ENCODE peak calls at places on chromosomes 12 and 14, in seven cellular contexts. One of them, this sample, is unnamed.

GRCh38 chr14:62614117-62614516 is 431.1 kb downstream of the KCNH5 start:
- DNase-seq in IMR-90: no peak
- DNase-seq in mammary epithelial cell: no peak
- DNase-seq in neuronal stem cell: no peak
- DNase-seq in PC-3: no peak
- DNase-seq in trophoblast cell: no peak
- DNase-seq in Karpas-422: no peak
- DNase-seq in this sample: no peak

GRCh38 chr12:89163918-89164317 is 188.4 kb downstream of the DUSP6 start:
- DNase-seq in IMR-90: no peak
- DNase-seq in mammary epithelial cell: no peak
- DNase-seq in neuronal stem cell: no peak
- DNase-seq in PC-3: peak
- DNase-seq in trophoblast cell: peak
- DNase-seq in Karpas-422: no peak
- DNase-seq in this sample: no peak

GRCh38 chr14:94036328-94037167 is 10.4 kb downstream of the OTUB2 start:
- DNase-seq in IMR-90: peak
- DNase-seq in mammary epithelial cell: peak
- DNase-seq in neuronal stem cell: peak
- DNase-seq in PC-3: peak
- DNase-seq in trophoblast cell: peak
- DNase-seq in Karpas-422: peak
- DNase-seq in this sample: peak

GRCh38 chr12:59316938-59317337 is 278.9 kb upstream of the SLC16A7 start:
- DNase-seq in IMR-90: no peak
- DNase-seq in mammary epithelial cell: no peak
- DNase-seq in neuronal stem cell: no peak
- DNase-seq in PC-3: no peak
- DNase-seq in trophoblast cell: no peak
- DNase-seq in Karpas-422: no peak
- DNase-seq in this sample: no peak

GRCh38 chr12:79344855-79345840 is 345.6 kb downstream of the PAWR start:
- DNase-seq in IMR-90: peak
- DNase-seq in mammary epithelial cell: peak
- DNase-seq in neuronal stem cell: peak
- DNase-seq in PC-3: peak
- DNase-seq in trophoblast cell: peak
- DNase-seq in Karpas-422: peak
- DNase-seq in this sample: peak

GRCh38 chr12:46494424-46494823 is 121.9 kb upstream of the SLC38A2 start:
- DNase-seq in IMR-90: peak
- DNase-seq in mammary epithelial cell: no peak
- DNase-seq in neuronal stem cell: peak
- DNase-seq in PC-3: peak
- DNase-seq in trophoblast cell: no peak
- DNase-seq in Karpas-422: no peak
- DNase-seq in this sample: peak

GRCh38 chr14:20630340-20631022 is 11.0 kb downstream of the OR6S1 start:
- DNase-seq in IMR-90: peak
- DNase-seq in mammary epithelial cell: peak
- DNase-seq in neuronal stem cell: no peak
- DNase-seq in PC-3: peak
- DNase-seq in trophoblast cell: peak
- DNase-seq in Karpas-422: no peak
- DNase-seq in this sample: no peak

GRCh38 chr12:105773501-105773900 is 365.3 kb downstream of the NUAK1 start:
- DNase-seq in IMR-90: no peak
- DNase-seq in mammary epithelial cell: no peak
- DNase-seq in neuronal stem cell: no peak
- DNase-seq in PC-3: no peak
- DNase-seq in trophoblast cell: no peak
- DNase-seq in Karpas-422: no peak
- DNase-seq in this sample: no peak

GRCh38 chr14:50532502-50533313 is at the start of gene MAP4K5:
- DNase-seq in IMR-90: peak
- DNase-seq in mammary epithelial cell: peak
- DNase-seq in neuronal stem cell: peak
- DNase-seq in PC-3: peak
- DNase-seq in trophoblast cell: peak
- DNase-seq in Karpas-422: peak
- DNase-seq in this sample: peak

GRCh38 chr14:87966816-87967215 is 26.2 kb downstream of the GALC start:
- DNase-seq in IMR-90: peak
- DNase-seq in mammary epithelial cell: peak
- DNase-seq in neuronal stem cell: no peak
- DNase-seq in PC-3: peak
- DNase-seq in trophoblast cell: no peak
- DNase-seq in Karpas-422: no peak
- DNase-seq in this sample: no peak

GRCh38 chr12:57085999-57086950 is 2.6 kb upstream of the NAB2 start:
- DNase-seq in IMR-90: peak
- DNase-seq in mammary epithelial cell: peak
- DNase-seq in neuronal stem cell: peak
- DNase-seq in PC-3: peak
- DNase-seq in trophoblast cell: no peak
- DNase-seq in Karpas-422: peak
- DNase-seq in this sample: peak

GRCh38 chr12:100724071-100724470 is 70.5 kb upstream of the ANO4 start:
- DNase-seq in IMR-90: no peak
- DNase-seq in mammary epithelial cell: no peak
- DNase-seq in neuronal stem cell: peak
- DNase-seq in PC-3: no peak
- DNase-seq in trophoblast cell: no peak
- DNase-seq in Karpas-422: no peak
- DNase-seq in this sample: no peak

GRCh38 chr14:52922059-52922458 is 28.8 kb downstream of the FERMT2 start:
- DNase-seq in IMR-90: no peak
- DNase-seq in mammary epithelial cell: no peak
- DNase-seq in neuronal stem cell: no peak
- DNase-seq in PC-3: no peak
- DNase-seq in trophoblast cell: no peak
- DNase-seq in Karpas-422: no peak
- DNase-seq in this sample: no peak

GRCh38 chr12:52249041-52249461 is 16.0 kb downstream of the KRT7 start:
- DNase-seq in IMR-90: no peak
- DNase-seq in mammary epithelial cell: no peak
- DNase-seq in neuronal stem cell: no peak
- DNase-seq in PC-3: peak
- DNase-seq in trophoblast cell: no peak
- DNase-seq in Karpas-422: no peak
- DNase-seq in this sample: no peak

GRCh38 chr14:102817942-102818940 is 41.0 kb downstream of the TRAF3 start:
- DNase-seq in IMR-90: peak
- DNase-seq in mammary epithelial cell: peak
- DNase-seq in neuronal stem cell: no peak
- DNase-seq in PC-3: no peak
- DNase-seq in trophoblast cell: no peak
- DNase-seq in Karpas-422: no peak
- DNase-seq in this sample: peak

GRCh38 chr12:96908170-96908675 is 1.2 kb downstream of the NEDD1 start:
- DNase-seq in IMR-90: no peak
- DNase-seq in mammary epithelial cell: peak
- DNase-seq in neuronal stem cell: peak
- DNase-seq in PC-3: peak
- DNase-seq in trophoblast cell: no peak
- DNase-seq in Karpas-422: no peak
- DNase-seq in this sample: no peak

GRCh38 chr12:108234155-108234554 is 105.0 kb downstream of the CMKLR1 start:
- DNase-seq in IMR-90: no peak
- DNase-seq in mammary epithelial cell: no peak
- DNase-seq in neuronal stem cell: no peak
- DNase-seq in PC-3: no peak
- DNase-seq in trophoblast cell: no peak
- DNase-seq in Karpas-422: no peak
- DNase-seq in this sample: no peak

GRCh38 chr12:54993181-54993835 is 8.7 kb upstream of the TESPA1 start:
- DNase-seq in IMR-90: peak
- DNase-seq in mammary epithelial cell: peak
- DNase-seq in neuronal stem cell: peak
- DNase-seq in PC-3: peak
- DNase-seq in trophoblast cell: peak
- DNase-seq in Karpas-422: peak
- DNase-seq in this sample: peak

GRCh38 chr14:99537399-99537798 is 56.2 kb downstream of the CCNK start:
- DNase-seq in IMR-90: peak
- DNase-seq in mammary epithelial cell: peak
- DNase-seq in neuronal stem cell: no peak
- DNase-seq in PC-3: peak
- DNase-seq in trophoblast cell: no peak
- DNase-seq in Karpas-422: no peak
- DNase-seq in this sample: peak

GRCh38 chr14:101010293-101010692 is 106.8 kb upstream of the RTL1 start:
- DNase-seq in IMR-90: no peak
- DNase-seq in mammary epithelial cell: no peak
- DNase-seq in neuronal stem cell: no peak
- DNase-seq in PC-3: no peak
- DNase-seq in trophoblast cell: no peak
- DNase-seq in Karpas-422: no peak
- DNase-seq in this sample: no peak

GRCh38 chr12:51823875-51824565 is 24.5 kb downstream of the FIGNL2 start:
- DNase-seq in IMR-90: peak
- DNase-seq in mammary epithelial cell: peak
- DNase-seq in neuronal stem cell: no peak
- DNase-seq in PC-3: peak
- DNase-seq in trophoblast cell: peak
- DNase-seq in Karpas-422: peak
- DNase-seq in this sample: peak

GRCh38 chr14:58966991-58967390 is 221.5 kb upstream of the DAAM1 start:
- DNase-seq in IMR-90: no peak
- DNase-seq in mammary epithelial cell: no peak
- DNase-seq in neuronal stem cell: no peak
- DNase-seq in PC-3: no peak
- DNase-seq in trophoblast cell: no peak
- DNase-seq in Karpas-422: no peak
- DNase-seq in this sample: no peak

GRCh38 chr14:58965601-58966000 is 222.9 kb upstream of the DAAM1 start:
- DNase-seq in IMR-90: no peak
- DNase-seq in mammary epithelial cell: no peak
- DNase-seq in neuronal stem cell: no peak
- DNase-seq in PC-3: no peak
- DNase-seq in trophoblast cell: no peak
- DNase-seq in Karpas-422: no peak
- DNase-seq in this sample: no peak

GRCh38 chr14:58964598-58964928 is 223.9 kb upstream of the DAAM1 start:
- DNase-seq in IMR-90: no peak
- DNase-seq in mammary epithelial cell: no peak
- DNase-seq in neuronal stem cell: no peak
- DNase-seq in PC-3: no peak
- DNase-seq in trophoblast cell: no peak
- DNase-seq in Karpas-422: no peak
- DNase-seq in this sample: no peak

DNA sequence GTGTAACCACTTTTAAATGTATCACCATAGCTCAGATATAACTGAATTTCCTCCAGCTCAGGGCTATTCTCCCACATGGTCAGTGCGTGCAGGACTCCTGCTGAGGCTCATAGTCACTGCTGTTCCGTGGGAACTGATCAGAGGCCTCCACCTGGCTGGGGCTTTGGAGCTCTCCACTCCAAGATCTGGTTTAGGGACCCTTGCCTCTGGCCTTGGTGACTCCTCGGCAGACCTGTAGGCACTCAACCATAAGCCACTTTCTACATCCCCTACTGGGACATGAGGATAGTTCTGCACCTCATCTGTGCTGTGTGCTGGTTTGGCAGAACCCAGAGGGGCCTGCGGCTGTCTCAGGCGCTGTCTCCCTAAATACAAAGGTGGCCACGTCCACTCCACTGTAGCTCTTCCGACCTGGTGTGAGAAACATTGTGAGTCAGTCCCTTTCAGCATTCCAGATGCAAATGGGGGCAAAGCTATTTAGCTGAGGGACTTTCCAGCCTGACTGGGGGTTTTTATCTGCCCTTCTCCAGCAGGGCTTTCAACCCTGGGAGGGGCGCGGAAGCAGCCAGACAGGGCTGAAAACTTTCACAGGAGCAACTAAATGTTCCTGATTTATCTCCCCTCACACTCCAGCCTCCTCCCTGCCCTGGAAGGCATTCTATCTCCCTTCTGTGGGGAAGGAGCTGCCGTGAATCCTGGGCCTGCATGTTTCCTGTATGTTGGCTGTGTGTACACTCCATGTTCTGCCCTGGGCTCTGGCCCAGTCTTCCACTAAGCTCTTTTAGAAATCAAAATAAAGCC is 218.3 kb upstream of the DAAM1 start:
- DNase-seq in IMR-90: peak
- DNase-seq in mammary epithelial cell: no peak
- DNase-seq in neuronal stem cell: no peak
- DNase-seq in PC-3: no peak
- DNase-seq in trophoblast cell: peak
- DNase-seq in Karpas-422: no peak
- DNase-seq in this sample: peak
- H2AFZ ChIP-seq in IMR-90: peak
- H2AFZ ChIP-seq in mammary epithelial cell: no peak
- H2AFZ ChIP-seq in neuronal stem cell: peak
- H2AFZ ChIP-seq in PC-3: no peak
- H2AFZ ChIP-seq in trophoblast cell: no peak
- H2AFZ ChIP-seq in Karpas-422: no peak
- H2AFZ ChIP-seq in this sample: peak

GRCh38 chr12:120225852-120226640 is 25.1 kb upstream of the RPLP0 start:
- DNase-seq in IMR-90: no peak
- DNase-seq in mammary epithelial cell: no peak
- DNase-seq in neuronal stem cell: no peak
- DNase-seq in PC-3: no peak
- DNase-seq in trophoblast cell: no peak
- DNase-seq in Karpas-422: no peak
- DNase-seq in this sample: no peak
- H3K9ac ChIP-seq in IMR-90: peak
- H3K9ac ChIP-seq in mammary epithelial cell: peak
- H3K9ac ChIP-seq in neuronal stem cell: no peak
- H3K9ac ChIP-seq in PC-3: no peak
- H3K9ac ChIP-seq in trophoblast cell: no peak
- H3K9ac ChIP-seq in Karpas-422: no peak
- H3K9ac ChIP-seq in this sample: peak

GRCh38 chr12:131622422-131622955 is 88.4 kb upstream of the SFSWAP start:
- DNase-seq in IMR-90: no peak
- DNase-seq in mammary epithelial cell: no peak
- DNase-seq in neuronal stem cell: no peak
- DNase-seq in PC-3: no peak
- DNase-seq in trophoblast cell: no peak
- DNase-seq in Karpas-422: no peak
- DNase-seq in this sample: no peak
- H2AFZ ChIP-seq in IMR-90: no peak
- H2AFZ ChIP-seq in mammary epithelial cell: no peak
- H2AFZ ChIP-seq in neuronal stem cell: peak
- H2AFZ ChIP-seq in PC-3: no peak
- H2AFZ ChIP-seq in trophoblast cell: no peak
- H2AFZ ChIP-seq in Karpas-422: no peak
- H2AFZ ChIP-seq in this sample: no peak

DNA sequence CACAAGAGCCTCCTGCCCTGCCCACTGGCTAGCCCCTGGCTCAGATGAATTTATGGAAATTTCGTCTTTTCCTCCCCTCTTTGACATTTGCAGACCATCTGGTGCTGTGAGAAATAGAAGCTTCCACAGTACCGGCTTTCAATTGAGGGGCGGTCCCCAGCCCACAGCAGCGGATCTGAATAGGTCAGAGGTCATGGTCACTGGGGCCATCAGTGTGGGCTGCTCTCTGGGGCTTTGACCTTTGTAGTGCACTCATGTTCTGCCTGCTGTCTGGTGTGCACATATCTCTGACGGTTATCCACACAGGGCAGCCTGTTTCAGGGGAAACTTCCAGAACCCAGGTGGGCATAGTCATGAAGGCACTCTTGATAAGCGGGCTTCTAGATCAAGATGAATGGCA is 2.5 kb upstream of the RFLNA start:
- DNase-seq in IMR-90: no peak
- DNase-seq in mammary epithelial cell: no peak
- DNase-seq in neuronal stem cell: no peak
- DNase-seq in PC-3: no peak
- DNase-seq in trophoblast cell: no peak
- DNase-seq in Karpas-422: no peak
- DNase-seq in this sample: no peak
- H3K9ac ChIP-seq in IMR-90: no peak
- H3K9ac ChIP-seq in mammary epithelial cell: no peak
- H3K9ac ChIP-seq in neuronal stem cell: no peak
- H3K9ac ChIP-seq in PC-3: no peak
- H3K9ac ChIP-seq in trophoblast cell: no peak
- H3K9ac ChIP-seq in Karpas-422: no peak
- H3K9ac ChIP-seq in this sample: no peak

This sample was measured in astrocyte.